ENCODE peak calls at places on chromosomes 3 and 15, in eight cellular contexts. I is HS-27A; U is central memory CD4-positive, alpha-beta T cell; R is T-helper 2 cell; N is H1; F is nucleus accumbens; X is right lobe of liver; M is fibroblast of the aortic adventitia. Z is an unnamed sample.
A peak's percentile ranks its signal among the peaks of the same experiment; 100 is the strongest.

GRCh38 chr3:60225848-60226247 is 1025.4 kb downstream of the FHIT start:
- DNase-seq in F (no peak), N (no peak), X (no peak), R (no peak), M (no peak), I (no peak), U (no peak), Z (no peak)

GRCh38 chr15:26805470-26805869 is 32.6 kb upstream of the GABRB3 start:
- DNase-seq in M (no peak), N (no peak), X (no peak), F (no peak), U (no peak), I (no peak), R (no peak), Z (no peak)

GRCh38 chr3:146640955-146641867 is 36.1 kb upstream of the PLSCR5 start:
- DNase-seq in R (no peak), N (no peak), U (no peak), X (no peak), F (no peak), M (peak; percentile 69), I (peak; percentile 33), Z (no peak)

GRCh38 chr3:133887951-133888703 is 7.6 kb downstream of the RAB6B start:
- DNase-seq in I (no peak), R (no peak), N (no peak), U (no peak), X (no peak), F (no peak), M (no peak), Z (no peak)

GRCh38 chr15:70401709-70402108 is 304.0 kb upstream of the TLE3 start:
- DNase-seq in R (no peak), F (no peak), U (no peak), N (no peak), M (peak; percentile 77), X (no peak), I (no peak), Z (no peak)

GRCh38 chr15:73385205-73385604 is 16.4 kb upstream of the HCN4 start:
- DNase-seq in N (no peak), F (no peak), M (no peak), I (no peak), U (no peak), X (no peak), R (no peak), Z (no peak)

GRCh38 chr15:65642588-65642987 is 20.9 kb downstream of the SLC24A1 start:
- DNase-seq in U (no peak), M (no peak), F (no peak), R (no peak), I (no peak), N (no peak), X (no peak), Z (no peak)

GRCh38 chr3:46673151-46674030 is 20.1 kb downstream of the ALS2CL start:
- DNase-seq in I (no peak), U (no peak), X (peak; percentile 36), F (no peak), M (no peak), N (no peak), R (no peak), Z (peak; percentile 24)

GRCh38 chr3:10530241-10530640 is 24.9 kb upstream of the ATP2B2 start:
- DNase-seq in N (no peak), I (no peak), M (no peak), F (no peak), R (no peak), U (no peak), X (peak; percentile 21), Z (peak; percentile 18)

GRCh38 chr15:69921626-69922624 is 175.8 kb downstream of the TLE3 start:
- DNase-seq in M (no peak), F (no peak), U (no peak), R (no peak), X (peak; percentile 25), N (no peak), I (no peak), Z (no peak)

GRCh38 chr3:50242778-50243551 is 7.0 kb downstream of the GNAI2 start:
- DNase-seq in M (peak; percentile 59), I (no peak), R (peak; percentile 22), U (no peak), X (peak; percentile 71), F (no peak), N (no peak), Z (no peak)

GRCh38 chr3:19934098-19934566 is at the start of gene EFHB:
- DNase-seq in F (no peak), U (no peak), N (peak; percentile 27), R (no peak), X (no peak), M (no peak), I (no peak), Z (no peak)

GRCh38 chr3:193831495-193832455 is 238.8 kb downstream of the OPA1 start:
- DNase-seq in I (no peak), X (no peak), F (peak; percentile 27), U (no peak), R (no peak), N (no peak), M (no peak), Z (no peak)

GRCh38 chr3:37324752-37325407 is 150.5 kb upstream of the LRRFIP2 start:
- DNase-seq in I (no peak), F (no peak), U (no peak), M (peak; percentile 89), R (no peak), X (no peak), N (no peak), Z (no peak)

GRCh38 chr3:29099775-29100174 is 181.1 kb upstream of the RBMS3 start:
- DNase-seq in M (peak; percentile 31), F (no peak), N (no peak), R (no peak), U (no peak), I (no peak), X (no peak), Z (no peak)

GRCh38 chr15:94532226-94532625 is 300.9 kb downstream of the MCTP2 start:
- DNase-seq in U (no peak), R (no peak), I (no peak), N (no peak), M (no peak), X (peak; percentile 76), F (no peak), Z (no peak)

GRCh38 chr3:37993811-37994638 is 3.4 kb downstream of the VILL start:
- DNase-seq in F (peak; percentile 44), X (peak; percentile 73), N (no peak), R (peak; percentile 61), M (peak; percentile 75), I (no peak), U (peak; percentile 56), Z (peak; percentile 71)

GRCh38 chr3:97138914-97139541 is 324.6 kb downstream of the EPHA6 start:
- DNase-seq in R (no peak), F (no peak), M (no peak), N (peak; percentile 7), X (no peak), I (no peak), U (no peak), Z (no peak)

GRCh38 chr3:65666426-65667091 is 372.2 kb downstream of the MAGI1 start:
- DNase-seq in N (no peak), R (no peak), F (no peak), U (no peak), I (peak; percentile 50), M (no peak), X (no peak), Z (no peak)

GRCh38 chr3:178170698-178171535 is 365.3 kb upstream of the KCNMB2 start:
- DNase-seq in X (no peak), U (no peak), R (no peak), M (peak; percentile 94), N (no peak), I (peak; percentile 72), F (no peak), Z (no peak)

GRCh38 chr3:72230774-72231379 is 445.9 kb upstream of the PROK2 start:
- DNase-seq in X (no peak), F (no peak), N (no peak), I (no peak), U (no peak), M (peak; percentile 51), R (no peak), Z (no peak)

GRCh38 chr3:108486910-108487309 is 23.5 kb downstream of the MYH15 start:
- DNase-seq in R (no peak), F (peak; percentile 43), M (peak; percentile 47), X (no peak), N (no peak), I (no peak), U (no peak), Z (no peak)

GRCh38 chr3:39141211-39141995 is 12.0 kb downstream of the CSRNP1 start:
- DNase-seq in F (no peak), N (no peak), I (no peak), R (no peak), M (peak; percentile 63), X (peak; percentile 66), U (peak; percentile 16), Z (no peak)

GRCh38 chr15:79028411-79028964 is 62.1 kb downstream of the RASGRF1 start:
- DNase-seq in I (peak; percentile 52), M (peak; percentile 32), R (no peak), N (peak; percentile 23), F (no peak), X (peak; percentile 54), U (no peak), Z (peak; percentile 35)

GRCh38 chr3:84547971-84548970 is 410.5 kb upstream of the CADM2 start:
- DNase-seq in X (peak; percentile 60), I (peak; percentile 33), U (no peak), M (no peak), F (peak; percentile 12), R (no peak), N (peak; percentile 34), Z (no peak)

GRCh38 chr3:129543156-129543790 is at the start of gene H1-8:
- DNase-seq in X (no peak), I (no peak), M (no peak), R (no peak), N (no peak), F (no peak), U (no peak), Z (no peak)

GRCh38 chr15:80587816-80588456 is 107.2 kb upstream of the ABHD17C start:
- DNase-seq in N (no peak), F (no peak), M (peak; percentile 58), I (peak; percentile 42), U (no peak), X (no peak), R (no peak), Z (no peak)

Z was measured in activated CD4-positive, CD25-positive, alpha-beta regulatory T cell treated with anti-CD3 and anti-CD28 coated beads, Interleukin-2, amount 50 U/mL, for 72 hours.